ENCODE peak calls at places on chromosomes 3 and 15, in six cellular contexts. B, L, A, W, C and U are unnamed samples.

GRCh38 chr15:31228980-31229826 is 97.4 kb upstream of the KLF13 start:
- DNase-seq in B (peak; percentile 42), W (peak; percentile 90), C (peak; percentile 91), A (no peak), L (no peak), U (peak; percentile 79)

GRCh38 chr3:158103956-158104338 is 2.3 kb downstream of the SHOX2 start:
- DNase-seq in C (no peak), W (no peak), B (peak; percentile 28), A (no peak), L (no peak), U (peak; percentile 12)

GRCh38 chr15:70214266-70214665 is 116.5 kb upstream of the TLE3 start:
- DNase-seq in A (no peak), L (no peak), C (no peak), B (no peak), W (no peak), U (no peak)

GRCh38 chr15:33278816-33279612 is 31.8 kb upstream of the RYR3 start:
- DNase-seq in B (no peak), L (peak; percentile 76), A (no peak), C (no peak), W (no peak), U (no peak)

GRCh38 chr3:188394588-188394987 is 240.6 kb downstream of the LPP start:
- DNase-seq in L (no peak), B (no peak), A (no peak), C (no peak), W (no peak), U (no peak)

GRCh38 chr15:91807122-91807521 is 46.4 kb upstream of the SLCO3A1 start:
- DNase-seq in W (no peak), B (no peak), C (no peak), L (no peak), A (no peak), U (no peak)

GRCh38 chr3:45497963-45498362 is 96.6 kb upstream of the LIMD1 start:
- DNase-seq in C (no peak), B (no peak), A (no peak), L (peak; percentile 33), W (no peak), U (no peak)

GRCh38 chr15:59999064-59999377 is 5.1 kb upstream of the FOXB1 start:
- DNase-seq in C (no peak), L (no peak), W (peak; percentile 16), B (peak; percentile 71), A (no peak), U (peak; percentile 19)

GRCh38 chr15:89457086-89457485 is 39.3 kb downstream of the RHCG start:
- DNase-seq in W (peak; percentile 48), B (peak; percentile 52), C (no peak), A (no peak), L (peak; percentile 18), U (no peak)

GRCh38 chr3:164640586-164640985 is 437.7 kb downstream of the SI start:
- DNase-seq in B (no peak), L (no peak), W (no peak), C (no peak), A (no peak), U (no peak)

GRCh38 chr15:100727291-100727851 is 125.0 kb downstream of the ASB7 start:
- DNase-seq in C (no peak), L (peak; percentile 70), B (no peak), W (no peak), A (no peak), U (no peak)

GRCh38 chr3:43349759-43350158 is 63.4 kb downstream of the SNRK start:
- DNase-seq in W (no peak), B (no peak), C (no peak), A (no peak), L (no peak), U (no peak)

GRCh38 chr3:104438761-104439160 is 927.9 kb upstream of the ALCAM start:
- DNase-seq in A (no peak), C (no peak), W (no peak), L (no peak), B (no peak), U (no peak)

GRCh38 chr3:31358473-31359075 is 174.2 kb upstream of the STT3B start:
- DNase-seq in C (no peak), L (no peak), W (no peak), B (no peak), A (no peak), U (no peak)

GRCh38 chr3:168091961-168092360 is 3.8 kb downstream of the GOLIM4 start:
- DNase-seq in W (no peak), L (no peak), A (no peak), C (no peak), B (peak; percentile 15), U (no peak)

GRCh38 chr3:126081618-126082333 is 2.1 kb downstream of the SLC41A3 start:
- DNase-seq in L (no peak), A (no peak), B (no peak), W (no peak), C (no peak), U (no peak)

GRCh38 chr3:126146525-126147146 is 33.8 kb downstream of the ALDH1L1 start:
- DNase-seq in L (no peak), C (no peak), W (no peak), B (no peak), A (no peak), U (no peak)

GRCh38 chr15:74196175-74196574 is 6.4 kb downstream of the STRA6 start:
- DNase-seq in C (no peak), W (no peak), L (peak; percentile 99), A (no peak), B (no peak), U (no peak)

GRCh38 chr3:51718547-51719412 is 11.9 kb downstream of the GRM2 start:
- DNase-seq in A (peak; percentile 84), C (peak; percentile 23), B (peak; percentile 91), L (peak; percentile 39), W (peak; percentile 86), U (peak; percentile 86)

GRCh38 chr15:25437751-25438600 is 848 bp downstream of the UBE3A start:
- DNase-seq in W (peak; percentile 62), L (peak; percentile 59), A (peak; percentile 64), B (peak; percentile 90), C (no peak), U (peak; percentile 69)

GRCh38 chr3:169256791-169257522 is 406.6 kb downstream of the MECOM start:
- DNase-seq in A (no peak), C (no peak), W (no peak), B (no peak), L (no peak), U (no peak)

GRCh38 chr3:142210144-142210543 is 15.2 kb downstream of the GK5 start:
- DNase-seq in L (no peak), A (no peak), C (no peak), B (peak; percentile 52), W (no peak), U (no peak)

GRCh38 chr3:76107935-76108570 is 322.7 kb upstream of the ZNF717 start:
- DNase-seq in B (peak; percentile 24), A (peak; percentile 28), L (peak; percentile 24), C (no peak), W (peak; percentile 40), U (peak; percentile 23)
- TF ChIP-seq CTCF in B (peak; percentile 87), A (peak; percentile 79), L (peak; percentile 62), C (peak; percentile 55), W (peak; percentile 76), U (peak; percentile 73)

GRCh38 chr3:129130291-129130813 is 8.7 kb upstream of the RAB43 start:
- DNase-seq in C (no peak), L (no peak), B (no peak), A (no peak), W (no peak), U (no peak)

GRCh38 chr3:129122697-129123055 is 1.1 kb upstream of the RAB43 start:
- DNase-seq in W (no peak), A (peak; percentile 24), B (no peak), C (no peak), L (peak; percentile 33), U (no peak)

GRCh38 chr3:129128357-129129155 is 7.0 kb upstream of the RAB43 start:
- DNase-seq in L (no peak), B (no peak), C (no peak), A (no peak), W (no peak), U (no peak)

GRCh38 chr3:129123314-129124060 is 1.9 kb upstream of the RAB43 start:
- DNase-seq in C (no peak), A (no peak), W (no peak), B (no peak), L (peak; percentile 90), U (peak; percentile 35)

GRCh38 chr3:129126726-129127280 is 5.2 kb upstream of the RAB43 start:
- DNase-seq in C (no peak), L (no peak), W (no peak), B (no peak), A (no peak), U (no peak)
- TF ChIP-seq CTCF in C (no peak), L (no peak), W (no peak), B (no peak), A (no peak), U (no peak)

GRCh38 chr3:17806201-17806600 is 63.8 kb upstream of the TBC1D5 start:
- DNase-seq in C (no peak), L (no peak), W (no peak), A (no peak), B (no peak), U (no peak)

GRCh38 chr3:17805461-17805940 is 63.1 kb upstream of the TBC1D5 start:
- DNase-seq in C (no peak), B (no peak), W (no peak), A (no peak), L (no peak), U (no peak)

GRCh38 chr3:17801131-17801530 is 58.7 kb upstream of the TBC1D5 start:
- DNase-seq in L (no peak), A (no peak), B (no peak), C (no peak), W (no peak), U (no peak)

GRCh38 chr3:17800232-17800631 is 57.8 kb upstream of the TBC1D5 start:
- DNase-seq in W (no peak), C (no peak), A (no peak), L (no peak), B (no peak), U (no peak)

GRCh38 chr3:17802993-17803392 is 60.6 kb upstream of the TBC1D5 start:
- DNase-seq in L (no peak), C (peak; percentile 20), A (no peak), B (no peak), W (peak; percentile 69), U (no peak)
- TF ChIP-seq CTCF in L (no peak), C (no peak), A (no peak), B (no peak), W (peak; percentile 42), U (no peak)

DNA sequence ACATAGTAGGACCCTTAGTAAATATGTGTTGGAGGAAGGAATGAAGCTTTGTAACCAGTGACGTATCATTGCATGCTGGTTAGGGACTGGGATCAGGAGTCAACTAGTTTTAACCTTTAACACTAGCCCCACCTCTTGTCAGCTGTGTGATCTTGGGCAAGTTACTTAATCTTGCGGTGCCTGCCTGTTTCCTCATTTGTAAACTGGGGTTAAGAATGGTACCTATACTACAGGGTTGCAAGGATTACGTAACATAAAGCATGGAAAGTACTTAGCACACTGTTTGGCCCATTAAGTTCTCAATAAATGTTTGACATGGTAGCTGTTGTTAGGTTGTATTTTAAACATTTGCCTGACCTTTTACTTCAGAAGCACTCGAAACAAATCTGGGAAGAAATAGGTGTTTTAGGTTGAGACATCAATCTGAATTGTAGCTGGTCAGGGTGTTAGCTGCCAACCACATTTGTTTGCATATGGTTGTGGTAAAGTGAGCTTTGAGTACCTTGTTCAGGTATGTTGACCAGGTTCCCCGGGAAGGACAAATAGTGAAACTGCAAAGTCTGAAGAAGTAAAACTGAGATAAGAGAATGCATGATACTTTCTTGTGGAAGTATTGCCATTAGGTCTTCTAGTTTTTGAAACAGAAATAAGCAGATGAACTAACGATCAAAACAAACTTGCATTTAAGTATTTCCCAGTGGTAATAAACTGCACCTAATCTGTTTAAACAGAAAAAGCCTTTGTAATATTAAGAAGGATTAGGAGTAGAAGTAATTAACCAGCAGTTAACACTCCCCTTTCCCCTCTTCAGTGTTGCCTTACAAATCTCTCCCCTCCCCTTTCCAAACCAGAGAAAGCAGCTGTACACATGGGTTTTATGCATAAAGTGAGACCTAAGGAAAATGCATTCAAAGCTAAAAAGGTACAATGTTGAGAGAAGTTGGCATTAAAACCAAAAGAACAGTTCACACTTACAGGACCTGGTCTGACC is 25.8 kb upstream of the SCAANT1 start:
- DNase-seq in W (peak; percentile 85), C (peak; percentile 55), L (peak; percentile 46), A (no peak), B (no peak), U (no peak)
- TF ChIP-seq CTCF in W (no peak), C (no peak), L (no peak), A (no peak), B (no peak), U (no peak)